ENCODE peak calls at places on chromosomes 7 and 10, in six cellular contexts. B is cardiac muscle cell, L is kidney epithelial cell, U is ascending aorta, R is fibroblast of the aortic adventitia, X is transverse colon. H is an unnamed sample.

GRCh38 chr10:31619410-31620095 is 300.5 kb downstream of the ZEB1 start:
- DNase-seq in B (no peak), L (no peak), U (no peak), R (no peak), X (no peak), H (no peak)

GRCh38 chr7:18096087-18096486 is 68.4 kb upstream of the PRPS1L1 start:
- DNase-seq in B (no peak), L (no peak), U (no peak), R (no peak), X (no peak), H (no peak)

GRCh38 chr10:82319046-82319445 is 444.1 kb downstream of the NRG3 start:
- DNase-seq in B (no peak), L (no peak), U (no peak), R (no peak), X (no peak), H (no peak)

GRCh38 chr10:3897156-3897555 is 112.1 kb upstream of the KLF6 start:
- DNase-seq in B (peak; percentile 70), L (no peak), U (no peak), R (peak; percentile 60), X (no peak), H (peak; percentile 59)

GRCh38 chr10:93471110-93471651 is 11.0 kb downstream of the MYOF start:
- DNase-seq in B (peak; percentile 91), L (peak; percentile 93), U (peak; percentile 72), R (peak; percentile 97), X (no peak), H (peak; percentile 99)

GRCh38 chr7:13189712-13190111 is 502.3 kb downstream of the ARL4A start:
- DNase-seq in B (no peak), L (no peak), U (no peak), R (peak; percentile 29), X (no peak), H (no peak)

GRCh38 chr10:126221874-126222273 is 166.4 kb downstream of the ADAM12 start:
- DNase-seq in B (no peak), L (no peak), U (no peak), R (no peak), X (no peak), H (no peak)

GRCh38 chr10:15719899-15720634 is at the start of gene ITGA8:
- DNase-seq in B (peak; percentile 39), L (no peak), U (peak; percentile 84), R (peak; percentile 30), X (peak; percentile 47), H (peak; percentile 48)

GRCh38 chr10:89263091-89263490 is 11.5 kb upstream of the LIPA start:
- DNase-seq in B (no peak), L (no peak), U (no peak), R (no peak), X (no peak), H (no peak)

GRCh38 chr7:43465581-43466554 is 117.0 kb upstream of the STK17A start:
- DNase-seq in B (no peak), L (no peak), U (no peak), R (no peak), X (no peak), H (no peak)

GRCh38 chr7:151373599-151373998 is 32.0 kb downstream of the NUB1 start:
- DNase-seq in B (no peak), L (no peak), U (no peak), R (no peak), X (no peak), H (no peak)

GRCh38 chr10:24597426-24597825 is 126.3 kb downstream of the ARHGAP21 start:
- DNase-seq in B (no peak), L (no peak), U (no peak), R (no peak), X (no peak), H (no peak)

GRCh38 chr7:95330194-95331003 is 6.1 kb upstream of the PON1 start:
- DNase-seq in B (peak; percentile 59), L (no peak), U (no peak), R (peak; percentile 9), X (no peak), H (peak; percentile 18)

GRCh38 chr7:133853706-133854276 is 273.3 kb upstream of the LRGUK start:
- DNase-seq in B (peak; percentile 68), L (peak; percentile 89), U (no peak), R (peak; percentile 76), X (peak; percentile 35), H (peak; percentile 81)

GRCh38 chr7:74656911-74657691 is 417 bp upstream of the GTF2I start:
- DNase-seq in B (peak; percentile 99), L (peak; percentile 63), U (peak; percentile 99), R (peak; percentile 94), X (peak; percentile 99), H (peak; percentile 98)

GRCh38 chr7:107996072-107996824 is 6.7 kb downstream of the LAMB1 start:
- DNase-seq in B (no peak), L (no peak), U (no peak), R (peak; percentile 82), X (no peak), H (no peak)

GRCh38 chr7:127332884-127333283 is 59.6 kb downstream of the ZNF800 start:
- DNase-seq in B (no peak), L (no peak), U (no peak), R (no peak), X (no peak), H (no peak)

GRCh38 chr10:88028654-88029053 is 165.2 kb downstream of the PTEN start:
- DNase-seq in B (no peak), L (no peak), U (no peak), R (no peak), X (no peak), H (no peak)

GRCh38 chr10:31490858-31491504 is 172.0 kb downstream of the ZEB1 start:
- DNase-seq in B (peak; percentile 79), L (no peak), U (no peak), R (peak; percentile 63), X (no peak), H (peak; percentile 75)

GRCh38 chr10:4150676-4151075 is 365.7 kb upstream of the KLF6 start:
- DNase-seq in B (no peak), L (no peak), U (no peak), R (no peak), X (no peak), H (no peak)

GRCh38 chr10:103884681-103885139 is 29.3 kb upstream of the SH3PXD2A start:
- DNase-seq in B (peak; percentile 72), L (no peak), U (no peak), R (peak; percentile 77), X (peak; percentile 30), H (peak; percentile 57)

GRCh38 chr7:55074008-55074499 is 55.2 kb downstream of the EGFR start:
- DNase-seq in B (peak; percentile 72), L (no peak), U (no peak), R (peak; percentile 88), X (peak; percentile 91), H (peak; percentile 98)

GRCh38 chr7:39084344-39084743 is 106.6 kb downstream of the POU6F2 start:
- DNase-seq in B (no peak), L (no peak), U (no peak), R (no peak), X (no peak), H (no peak)

GRCh38 chr7:141590666-141591065 is 39.5 kb downstream of the AGK start:
- DNase-seq in B (peak; percentile 20), L (no peak), U (no peak), R (no peak), X (no peak), H (no peak)

GRCh38 chr10:76429642-76430041 is 998.2 kb downstream of the LRMDA start:
- DNase-seq in B (no peak), L (no peak), U (no peak), R (peak; percentile 30), X (no peak), H (peak; percentile 22)

GRCh38 chr7:149449897-149450296 is 11.0 kb downstream of the ZNF777 start:
- DNase-seq in B (no peak), L (no peak), U (no peak), R (no peak), X (no peak), H (no peak)

GRCh38 chr7:78435355-78435754 is 636.8 kb downstream of the PHTF2 start:
- DNase-seq in B (no peak), L (no peak), U (no peak), R (no peak), X (no peak), H (no peak)

GRCh38 chr10:102410427-102411073 is 8.0 kb downstream of the PSD start:
- DNase-seq in B (peak; percentile 69), L (no peak), U (no peak), R (no peak), X (no peak), H (no peak)

GRCh38 chr10:63166742-63167258 is 33.7 kb downstream of the NRBF2 start:
- DNase-seq in B (peak; percentile 90), L (peak; percentile 48), U (no peak), R (peak; percentile 91), X (no peak), H (peak; percentile 82)

GRCh38 chr7:50791363-50791762 is 8.7 kb upstream of the GRB10 start:
- DNase-seq in B (no peak), L (no peak), U (no peak), R (peak; percentile 31), X (no peak), H (no peak)
- H3K4me3 ChIP-seq in B (peak overlapping the region; percentile 54), L (peak overlapping the region; percentile 65), U (peak overlapping the region; percentile 87), R (peak overlapping the region; percentile 72), X (peak overlapping the region; percentile 62), H (peak overlapping the region; percentile 54)

GRCh38 chr10:96831200-96831866 is 765 bp upstream of the LCOR start:
- DNase-seq in B (no peak), L (no peak), U (no peak), R (no peak), X (no peak), H (no peak)
- TF ChIP-seq CTCF in B (no peak), L (no peak), U (peak; percentile 5), R (no peak), X (no peak), H (no peak)

DNA sequence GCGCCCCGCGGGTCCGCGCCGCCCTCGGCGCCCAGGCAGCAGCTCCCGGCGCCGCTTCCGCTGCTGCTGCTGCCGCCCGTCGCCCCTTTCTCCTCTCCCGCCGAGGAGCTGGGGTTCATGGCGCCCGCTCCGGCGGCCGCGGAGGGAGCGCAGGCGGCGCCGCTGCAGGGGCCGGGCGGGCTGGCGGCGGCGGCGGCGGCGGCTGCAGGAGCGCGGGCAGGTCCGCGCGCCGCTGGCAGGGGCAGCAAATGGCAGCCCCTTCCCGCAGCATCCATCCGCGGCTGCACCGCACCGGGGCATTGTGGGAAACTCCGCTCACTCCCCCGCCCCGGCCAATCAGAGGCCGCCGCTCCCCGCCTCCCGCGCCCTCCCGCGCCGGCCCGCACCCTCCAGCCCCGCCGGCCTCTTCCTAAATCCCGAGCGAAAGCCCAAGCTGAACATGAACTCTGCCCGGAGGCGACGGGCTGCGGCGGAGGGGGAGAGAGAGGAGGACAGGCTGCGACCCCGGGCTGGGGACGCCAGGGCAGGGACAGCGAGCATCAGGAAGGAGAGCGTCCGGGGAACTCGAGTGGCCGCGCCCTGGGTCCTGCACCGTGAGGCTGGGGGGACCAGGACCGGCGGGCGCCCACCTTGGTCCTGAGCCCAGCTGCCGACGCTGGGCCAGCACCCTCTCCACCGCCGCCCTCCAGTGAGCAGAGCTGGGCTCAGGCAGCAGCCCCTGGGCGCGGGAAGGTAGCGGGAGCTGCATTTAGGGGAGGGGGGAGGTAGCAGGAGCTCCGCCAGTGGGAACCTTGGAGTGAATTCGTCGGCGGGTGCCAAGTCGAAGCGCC is at the start of gene DGKI:
- DNase-seq in B (peak; percentile 20), L (no peak), U (peak; percentile 69), R (no peak), X (no peak), H (no peak)
- H3K4me3 ChIP-seq in B (peak within 1 kb of the TSS; percentile 46), L (peak within 1 kb of the TSS; percentile 41), U (peak within 1 kb of the TSS; percentile 78), R (peak within 1 kb of the TSS; percentile 67), X (peak within 1 kb of the TSS; percentile 34), H (peak within 1 kb of the TSS; percentile 49)

DNA sequence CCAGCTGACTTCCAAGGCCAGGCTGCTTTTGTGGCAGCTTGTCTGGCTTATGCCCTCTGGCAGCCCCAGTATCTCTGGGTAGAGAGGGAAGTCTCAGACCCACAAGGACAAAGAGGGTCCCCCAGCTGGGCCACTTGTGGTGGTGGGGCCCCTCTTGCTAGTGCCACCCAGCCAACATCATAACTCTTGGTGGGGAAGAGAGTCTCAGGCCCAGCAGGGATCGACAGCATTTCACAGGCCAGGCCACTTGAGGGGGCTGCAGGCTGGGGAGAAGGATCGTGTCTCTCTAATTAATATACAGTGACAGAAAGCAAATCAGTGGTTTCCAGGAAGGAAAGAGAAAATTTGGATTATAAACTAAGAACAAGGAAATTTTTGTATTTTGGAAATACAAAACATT is 76.0 kb downstream of the TYW1B start:
- DNase-seq in B (peak; percentile 6), L (no peak), U (no peak), R (no peak), X (no peak), H (no peak)
- TF ChIP-seq CTCF in B (peak; percentile 34), L (no peak), U (no peak), R (peak; percentile 6), X (no peak), H (peak; percentile 10)

H was measured in astrocyte of the spinal cord.